ENCODE peak calls at places on chromosomes 12 and 14, in nine cellular contexts. B is activated naive CD8-positive, alpha-beta T cell treated with anti-CD3 and anti-CD28 coated beads, Interleukin-2, amount 50 U/mL, for 24 hours; M is HT-29; N is activated T-cell treated with anti-CD3 and anti-CD28 coated beads, Interleukin-2, amount 50 U/mL, for 72 hours; E is adipocyte; Q is bronchial epithelial cell; D is mesothelial cell of epicardium; L is germinal center; P is activated CD4-positive, alpha-beta T cell treated with anti-CD3 and anti-CD28 coated beads, Interleukin-2, amount 10 ng/mL, durations not matched to agents 7 days and 5 days. Z is an unnamed sample.

GRCh38 chr14:88749139-88749538 is 43.6 kb downstream of the EML5 start:
- DNase-seq in E (no peak), Q (peak), L (no peak), D (no peak), M (no peak), B (no peak), P (no peak), N (no peak), Z (no peak)

GRCh38 chr12:114448618-114448933 is 42.6 kb upstream of the TBX5 start:
- DNase-seq in B (no peak), P (no peak), M (no peak), D (no peak), E (no peak), N (no peak), Q (no peak), L (no peak), Z (no peak)

GRCh38 chr14:35155962-35156361 is 33.6 kb downstream of the PRORP start:
- DNase-seq in Q (peak), L (peak), D (no peak), N (no peak), M (no peak), P (no peak), B (no peak), E (peak), Z (peak)

GRCh38 chr14:104644236-104644635 is 39.7 kb upstream of the TMEM179 start:
- DNase-seq in P (no peak), L (no peak), D (no peak), E (no peak), B (no peak), M (no peak), Q (no peak), N (no peak), Z (no peak)

GRCh38 chr12:22731231-22731630 is 106.3 kb downstream of the ETNK1 start:
- DNase-seq in M (no peak), L (no peak), N (no peak), E (no peak), P (no peak), Q (no peak), D (no peak), B (no peak), Z (no peak)

GRCh38 chr12:53221203-53222076 is 10.6 kb downstream of the RARG start:
- DNase-seq in D (peak), N (peak), P (peak), L (peak), Q (no peak), E (peak), M (peak), B (peak), Z (peak)

GRCh38 chr12:121005346-121005815 is 10.9 kb downstream of the C12orf43 start:
- DNase-seq in D (no peak), N (peak), Q (peak), B (peak), E (peak), M (peak), P (peak), L (peak), Z (peak)

GRCh38 chr14:99158150-99158549 is 113.8 kb downstream of the BCL11B start:
- DNase-seq in P (peak), B (no peak), D (no peak), L (no peak), E (no peak), N (no peak), Q (no peak), M (no peak), Z (no peak)

GRCh38 chr12:128133321-128134050 is 133.5 kb upstream of the TMEM132C start:
- DNase-seq in M (no peak), P (no peak), B (no peak), D (no peak), N (no peak), L (no peak), Q (no peak), E (no peak), Z (no peak)

GRCh38 chr12:11697670-11698387 is 48.4 kb downstream of the ETV6 start:
- DNase-seq in L (no peak), Q (peak), D (no peak), N (no peak), P (no peak), M (no peak), E (peak), B (no peak), Z (no peak)

GRCh38 chr12:75859868-75860267 is 171.7 kb downstream of the PHLDA1 start:
- DNase-seq in Q (peak), N (no peak), B (no peak), M (no peak), E (no peak), D (no peak), P (no peak), L (no peak), Z (no peak)

GRCh38 chr14:22319526-22320352 is 269.3 kb downstream of the DAD1 start:
- DNase-seq in P (peak), N (no peak), D (no peak), M (peak), Q (peak), E (peak), B (no peak), L (peak), Z (peak)

GRCh38 chr14:82045339-82045738 is 511.7 kb upstream of the SEL1L start:
- DNase-seq in D (no peak), L (no peak), M (no peak), Q (no peak), B (no peak), E (no peak), P (no peak), N (no peak), Z (no peak)

GRCh38 chr12:116818341-116818856 is 62.8 kb downstream of the HRK start:
- DNase-seq in N (peak), E (peak), P (peak), B (peak), D (no peak), Q (no peak), L (peak), M (no peak), Z (peak)

GRCh38 chr12:14901228-14901562 is 15.5 kb upstream of the MGP start:
- DNase-seq in E (no peak), P (no peak), D (no peak), L (no peak), M (no peak), B (no peak), N (no peak), Q (no peak), Z (no peak)

GRCh38 chr12:63668028-63668799 is at the start of gene DPY19L2:
- DNase-seq in M (no peak), L (peak), B (peak), D (peak), E (peak), N (peak), Q (peak), P (peak), Z (peak)

GRCh38 chr12:38931461-38931860 is 26.1 kb upstream of the CPNE8 start:
- DNase-seq in N (no peak), Q (peak), D (no peak), M (no peak), P (no peak), E (no peak), B (no peak), L (no peak), Z (no peak)

GRCh38 chr12:129615001-129615400 is 288.8 kb downstream of the TMEM132D start:
- DNase-seq in P (no peak), E (peak), Q (no peak), D (no peak), N (no peak), M (no peak), B (no peak), L (no peak), Z (no peak)

GRCh38 chr12:101552277-101552676 is 42.5 kb upstream of the MYBPC1 start:
- DNase-seq in N (no peak), Q (peak), E (peak), B (no peak), L (no peak), D (no peak), M (no peak), P (no peak), Z (no peak)

GRCh38 chr12:21941522-21942376 is 523 bp upstream of the ABCC9 start:
- DNase-seq in B (no peak), P (no peak), Q (peak), L (no peak), E (peak), N (no peak), D (no peak), M (no peak), Z (no peak)

GRCh38 chr12:109310247-109311125 is 1.4 kb upstream of the FOXN4 start:
- DNase-seq in M (no peak), B (peak), L (no peak), Q (no peak), N (peak), P (no peak), D (no peak), E (peak), Z (peak)

GRCh38 chr12:91272456-91273063 is 89.9 kb upstream of the DCN start:
- DNase-seq in B (no peak), M (no peak), Q (no peak), E (no peak), N (no peak), D (no peak), L (no peak), P (no peak), Z (no peak)

GRCh38 chr14:103093856-103094405 is 594 bp upstream of the EXOC3L4 start:
- DNase-seq in D (no peak), B (no peak), E (no peak), L (no peak), N (no peak), M (no peak), P (no peak), Q (no peak), Z (no peak)

GRCh38 chr12:53997324-53998173 is 2.4 kb upstream of the HOXC9 start:
- DNase-seq in E (no peak), N (no peak), D (no peak), M (no peak), P (no peak), B (no peak), L (no peak), Q (no peak), Z (no peak)

GRCh38 chr14:77133718-77134338 is 7.8 kb downstream of the ZDHHC22 start:
- DNase-seq in B (peak), E (peak), M (no peak), L (peak), P (peak), N (peak), D (peak), Q (peak), Z (peak)

GRCh38 chr12:53492188-53492587 is 7.1 kb downstream of the MAP3K12 start:
- DNase-seq in D (no peak), N (no peak), L (no peak), P (no peak), E (no peak), Q (no peak), B (no peak), M (no peak), Z (no peak)

GRCh38 chr12:121776190-121777098 is 17.0 kb downstream of the RHOF start:
- DNase-seq in E (peak), Q (no peak), P (peak), D (peak), M (peak), N (peak), L (peak), B (peak), Z (peak)

GRCh38 chr12:53980448-53981388 is 4.2 kb upstream of the HOXC10 start:
- DNase-seq in P (no peak), M (no peak), E (no peak), B (no peak), D (no peak), N (no peak), Q (no peak), L (no peak), Z (no peak)

GRCh38 chr12:97637770-97638169 is 175.2 kb downstream of the RMST start:
- DNase-seq in Q (no peak), D (no peak), E (no peak), P (no peak), M (no peak), L (no peak), B (no peak), N (no peak), Z (no peak)

GRCh38 chr14:94119071-94119470 is 8.5 kb downstream of the IFI27 start:
- DNase-seq in M (no peak), P (no peak), B (no peak), D (no peak), Q (no peak), L (no peak), N (no peak), E (no peak), Z (no peak)

GRCh38 chr12:26044007-26044394 is 80.8 kb downstream of the BHLHE41 start:
- DNase-seq in B (no peak), L (no peak), N (no peak), P (no peak), D (no peak), M (no peak), E (peak), Q (no peak), Z (no peak)

GRCh38 chr12:132439333-132439904 is 50.5 kb upstream of the FBRSL1 start:
- DNase-seq in E (no peak), M (no peak), P (no peak), D (no peak), L (no peak), B (no peak), N (no peak), Q (no peak), Z (no peak)

GRCh38 chr14:92615451-92615850 is 101.9 kb downstream of the RIN3 start:
- DNase-seq in P (peak), N (peak), E (no peak), L (no peak), B (peak), D (no peak), Q (no peak), M (no peak), Z (peak)